ENCODE peak calls at places on chromosomes 3 and 15, in four cellular contexts. C is HepG2, M is H1, I is GM12878. O is an unnamed sample.

GRCh38 chr3:31002730-31003129 is 108.3 kb upstream of the GADL1 start:
- DNase-seq in I (no peak), M (no peak), C (no peak), O (no peak)

GRCh38 chr3:112308151-112308911 is 14.3 kb upstream of the SLC9C1 start:
- DNase-seq in I (no peak), M (no peak), C (no peak), O (no peak)

GRCh38 chr3:124347418-124347817 is 355.5 kb upstream of the ROPN1 start:
- DNase-seq in C (no peak), I (no peak), M (no peak), O (no peak)

GRCh38 chr3:124834723-124835718 is 52.1 kb downstream of the ITGB5 start:
- DNase-seq in I (peak; percentile 90), C (peak; percentile 99), M (no peak), O (no peak)

GRCh38 chr3:143806043-143806442 is 42.2 kb downstream of the SLC9A9 start:
- DNase-seq in M (no peak), C (no peak), I (no peak), O (no peak)

GRCh38 chr15:70505971-70506887 is 257.1 kb downstream of the UACA start:
- DNase-seq in I (no peak), C (no peak), M (no peak), O (peak; percentile 73)

GRCh38 chr3:39096775-39097174 is 10.7 kb downstream of the GORASP1 start:
- DNase-seq in C (peak; percentile 67), M (no peak), I (no peak), O (peak; percentile 68)

GRCh38 chr3:27186013-27186412 is 183.2 kb downstream of the NEK10 start:
- DNase-seq in C (no peak), I (no peak), M (no peak), O (no peak)

GRCh38 chr15:63385911-63386531 is 4.4 kb upstream of the CA12 start:
- DNase-seq in I (no peak), M (no peak), C (no peak), O (no peak)

GRCh38 chr15:80614711-80615360 is 80.3 kb upstream of the ABHD17C start:
- DNase-seq in C (no peak), I (no peak), M (no peak), O (no peak)

GRCh38 chr3:186823391-186823790 is 17.1 kb upstream of the RFC4 start:
- DNase-seq in C (no peak), M (no peak), I (no peak), O (no peak)

GRCh38 chr15:88529021-88529630 is 17.4 kb downstream of the DET1 start:
- DNase-seq in M (no peak), C (no peak), I (no peak), O (no peak)
- TF ChIP-seq SUZ12 in M (no peak), C (no peak), I (no peak), O (no peak)

DNA sequence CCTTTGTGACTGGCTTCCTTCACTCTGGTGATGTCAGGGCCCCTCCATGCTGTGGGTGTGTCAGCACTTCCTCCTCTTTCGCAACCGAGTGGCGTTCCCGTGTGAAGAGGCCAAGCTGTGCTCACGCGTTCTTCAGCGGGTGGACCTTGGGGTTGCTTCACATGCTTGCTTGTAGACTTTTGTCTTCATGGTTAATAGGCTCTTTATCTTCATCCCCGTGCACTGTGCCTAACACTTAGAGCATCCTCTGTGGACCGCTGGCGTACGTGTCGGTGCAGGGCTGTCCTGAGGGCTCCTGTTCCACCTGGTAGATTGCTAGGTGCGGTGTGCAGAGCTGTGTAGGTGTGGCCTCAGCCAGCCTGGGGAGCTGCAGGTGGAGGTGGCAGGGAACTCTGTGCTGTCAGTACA is 182.3 kb downstream of the OR4M2 start:
- DNase-seq in C (no peak), I (no peak), M (no peak), O (no peak)
- H3K9me3 ChIP-seq in C (no peaks in the 10 kb centered on the region), I (no peaks in the 10 kb centered on the region), M (peaks cover 79% of the 10 kb centered on the region), O (no peaks in the 10 kb centered on the region)

DNA sequence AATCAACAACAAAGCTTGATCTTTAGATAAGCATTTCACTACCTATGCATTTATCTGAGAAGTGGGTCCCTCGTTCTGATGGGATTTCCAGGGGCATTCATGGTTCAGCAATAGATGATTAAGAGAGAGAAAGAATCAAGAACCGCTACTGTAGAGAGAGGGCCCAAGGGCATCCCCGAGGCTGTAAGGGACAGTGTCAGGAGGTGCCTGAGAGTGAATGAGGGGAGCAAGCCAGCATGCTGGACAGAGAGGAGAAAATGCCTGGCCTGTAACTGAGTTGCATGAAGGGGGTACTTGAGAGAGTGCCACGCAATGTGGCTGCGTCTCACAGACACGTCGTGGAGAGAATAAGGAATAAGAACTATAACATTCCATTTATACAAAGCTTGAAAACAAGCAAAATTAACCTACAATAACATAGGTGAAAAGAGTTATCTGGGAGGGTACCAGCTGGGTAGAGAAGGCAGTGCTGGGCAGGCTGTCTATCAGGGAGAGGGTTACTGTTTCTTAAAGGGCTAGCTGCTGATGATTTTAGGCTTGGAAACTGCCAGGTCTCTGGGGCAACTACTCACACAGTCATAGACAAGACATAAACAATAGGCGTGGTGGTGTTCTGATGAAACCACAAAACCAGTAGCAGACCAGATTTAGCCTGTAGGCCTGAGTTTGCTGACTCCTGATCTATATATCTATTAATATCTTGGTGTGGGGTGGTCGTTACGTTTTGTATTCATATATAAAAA is 374.6 kb upstream of the CFAP20DC start:
- DNase-seq in C (no peak), M (no peak), I (no peak), O (no peak)
- TF ChIP-seq SUZ12 in C (no peak), M (no peak), I (no peak), O (no peak)

GRCh38 chr15:39300451-39301153 is 280.3 kb upstream of the THBS1 start:
- DNase-seq in M (no peak), I (no peak), C (no peak), O (no peak)

GRCh38 chr15:39301589-39301999 is 279.3 kb upstream of the THBS1 start:
- DNase-seq in M (no peak), C (no peak), I (no peak), O (no peak)

GRCh38 chr15:39298563-39298962 is 282.3 kb upstream of the THBS1 start:
- DNase-seq in M (no peak), I (no peak), C (no peak), O (no peak)

GRCh38 chr15:39299506-39300267 is 281.2 kb upstream of the THBS1 start:
- DNase-seq in M (no peak), C (no peak), I (no peak), O (no peak)

DNA sequence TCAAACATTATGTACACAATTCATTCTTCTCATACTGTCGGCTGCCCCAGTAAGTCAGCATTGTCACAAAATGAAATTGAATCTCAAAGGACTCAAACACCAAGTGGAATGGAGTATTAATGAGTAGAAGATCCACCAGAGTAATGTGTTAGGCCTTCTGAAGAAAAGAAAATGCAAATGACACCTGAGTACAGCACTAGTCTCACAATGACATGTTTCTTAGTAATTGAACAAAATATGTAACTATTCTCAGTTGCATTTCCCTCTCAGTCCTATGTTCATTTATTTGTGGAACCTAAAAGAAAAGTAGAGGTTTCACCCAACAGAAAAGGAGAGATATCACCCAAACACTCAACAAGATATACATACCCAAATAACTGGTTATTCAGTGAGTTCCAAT is 283.9 kb upstream of the THBS1 start:
- DNase-seq in C (no peak), M (no peak), I (no peak), O (no peak)
- H3K9me3 ChIP-seq in C (no peaks in the 10 kb centered on the region), M (no peaks in the 10 kb centered on the region), I (no peaks in the 10 kb centered on the region), O (peaks cover 4% of the 10 kb centered on the region)

GRCh38 chr3:160381470-160381869 is 17.6 kb downstream of the IFT80 start:
- DNase-seq in M (no peak), I (no peak), C (no peak), O (no peak)
- TF ChIP-seq SUZ12 in M (no peak), I (no peak), C (no peak), O (no peak)

O was measured in NT2/D1.